ENCODE peak calls at places on chromosomes 1 and 21, in six cellular contexts. One of them, this sample, is unnamed. For H3K4me1, the result is how much of the 10 kb centered on the place peaks cover.

GRCh38 chr1:115138973-115139372 is 49.7 kb upstream of the TSPAN2 start:
- DNase-seq in body of pancreas: peak
- DNase-seq in ovary: peak
- DNase-seq in Karpas-422: peak
- DNase-seq in heart right ventricle: peak
- DNase-seq in endothelial cell of umbilical vein: peak
- DNase-seq in this sample: peak

GRCh38 chr1:28983509-28984310 is 69.3 kb downstream of the EPB41 start:
- DNase-seq in endothelial cell of umbilical vein: no peak
- DNase-seq in ovary: no peak
- DNase-seq in body of pancreas: peak
- DNase-seq in Karpas-422: no peak
- DNase-seq in heart right ventricle: peak
- DNase-seq in this sample: no peak

GRCh38 chr1:195908121-195908520 is 700.1 kb downstream of the KCNT2 start:
- DNase-seq in ovary: no peak
- DNase-seq in endothelial cell of umbilical vein: peak
- DNase-seq in body of pancreas: no peak
- DNase-seq in Karpas-422: no peak
- DNase-seq in heart right ventricle: no peak
- DNase-seq in this sample: no peak

GRCh38 chr1:228066891-228067654 is 15.4 kb upstream of the ARF1 start:
- DNase-seq in heart right ventricle: no peak
- DNase-seq in Karpas-422: no peak
- DNase-seq in ovary: no peak
- DNase-seq in body of pancreas: no peak
- DNase-seq in endothelial cell of umbilical vein: no peak
- DNase-seq in this sample: no peak

GRCh38 chr1:208201241-208201640 is 42.9 kb downstream of the PLXNA2 start:
- DNase-seq in heart right ventricle: peak
- DNase-seq in Karpas-422: no peak
- DNase-seq in endothelial cell of umbilical vein: peak
- DNase-seq in ovary: no peak
- DNase-seq in body of pancreas: peak
- DNase-seq in this sample: peak

GRCh38 chr21:29155118-29155932 is 24.9 kb downstream of the MAP3K7CL start:
- DNase-seq in endothelial cell of umbilical vein: peak
- DNase-seq in heart right ventricle: peak
- DNase-seq in ovary: peak
- DNase-seq in Karpas-422: no peak
- DNase-seq in body of pancreas: no peak
- DNase-seq in this sample: peak

GRCh38 chr1:58585591-58586151 is 8.6 kb upstream of the TACSTD2 start:
- DNase-seq in ovary: no peak
- DNase-seq in body of pancreas: no peak
- DNase-seq in Karpas-422: no peak
- DNase-seq in heart right ventricle: no peak
- DNase-seq in endothelial cell of umbilical vein: peak
- DNase-seq in this sample: no peak

GRCh38 chr1:20402585-20403422 is 83.2 kb downstream of the CAMK2N1 start:
- DNase-seq in body of pancreas: no peak
- DNase-seq in ovary: no peak
- DNase-seq in endothelial cell of umbilical vein: no peak
- DNase-seq in heart right ventricle: no peak
- DNase-seq in Karpas-422: no peak
- DNase-seq in this sample: no peak

GRCh38 chr1:30735124-30735523 is 11.7 kb upstream of the MATN1 start:
- DNase-seq in ovary: no peak
- DNase-seq in body of pancreas: no peak
- DNase-seq in heart right ventricle: no peak
- DNase-seq in Karpas-422: no peak
- DNase-seq in endothelial cell of umbilical vein: no peak
- DNase-seq in this sample: no peak

GRCh38 chr1:109719337-109719837 is 7.3 kb downstream of the GSTM5 start:
- DNase-seq in endothelial cell of umbilical vein: peak
- DNase-seq in ovary: no peak
- DNase-seq in heart right ventricle: no peak
- DNase-seq in Karpas-422: peak
- DNase-seq in body of pancreas: no peak
- DNase-seq in this sample: no peak

GRCh38 chr1:50570064-50570463 is 146.8 kb upstream of the DMRTA2 start:
- DNase-seq in ovary: no peak
- DNase-seq in endothelial cell of umbilical vein: no peak
- DNase-seq in Karpas-422: no peak
- DNase-seq in heart right ventricle: no peak
- DNase-seq in body of pancreas: no peak
- DNase-seq in this sample: no peak

GRCh38 chr1:246703581-246703980 is 20.6 kb upstream of the SCCPDH start:
- DNase-seq in ovary: no peak
- DNase-seq in body of pancreas: no peak
- DNase-seq in Karpas-422: peak
- DNase-seq in endothelial cell of umbilical vein: no peak
- DNase-seq in heart right ventricle: no peak
- DNase-seq in this sample: peak

GRCh38 chr1:172699111-172699510 is 40.2 kb downstream of the FASLG start:
- DNase-seq in body of pancreas: no peak
- DNase-seq in heart right ventricle: no peak
- DNase-seq in endothelial cell of umbilical vein: peak
- DNase-seq in ovary: no peak
- DNase-seq in Karpas-422: no peak
- DNase-seq in this sample: peak

GRCh38 chr21:31045841-31046240 is 7.6 kb upstream of the KRTAP19-8 start:
- DNase-seq in heart right ventricle: no peak
- DNase-seq in body of pancreas: no peak
- DNase-seq in endothelial cell of umbilical vein: no peak
- DNase-seq in Karpas-422: no peak
- DNase-seq in ovary: no peak
- DNase-seq in this sample: no peak

GRCh38 chr21:23955130-23955873 is 1652.0 kb downstream of the MRPL39 start:
- DNase-seq in Karpas-422: no peak
- DNase-seq in body of pancreas: no peak
- DNase-seq in ovary: no peak
- DNase-seq in heart right ventricle: no peak
- DNase-seq in endothelial cell of umbilical vein: no peak
- DNase-seq in this sample: no peak

GRCh38 chr1:203408485-203409229 is 57.7 kb upstream of the FMOD start:
- DNase-seq in body of pancreas: peak
- DNase-seq in Karpas-422: peak
- DNase-seq in ovary: peak
- DNase-seq in heart right ventricle: peak
- DNase-seq in endothelial cell of umbilical vein: peak
- DNase-seq in this sample: peak

GRCh38 chr1:93056214-93056613 is 22.9 kb upstream of the MTF2 start:
- DNase-seq in ovary: no peak
- DNase-seq in endothelial cell of umbilical vein: peak
- DNase-seq in Karpas-422: peak
- DNase-seq in body of pancreas: no peak
- DNase-seq in heart right ventricle: no peak
- DNase-seq in this sample: no peak

GRCh38 chr1:222127526-222128152 is 385.8 kb upstream of the DUSP10 start:
- DNase-seq in Karpas-422: no peak
- DNase-seq in endothelial cell of umbilical vein: no peak
- DNase-seq in heart right ventricle: no peak
- DNase-seq in body of pancreas: no peak
- DNase-seq in ovary: no peak
- DNase-seq in this sample: no peak

GRCh38 chr1:206828765-206829164 is 36.7 kb upstream of the IL20 start:
- DNase-seq in endothelial cell of umbilical vein: no peak
- DNase-seq in heart right ventricle: no peak
- DNase-seq in ovary: no peak
- DNase-seq in Karpas-422: no peak
- DNase-seq in body of pancreas: no peak
- DNase-seq in this sample: no peak
- H3K4me1 ChIP-seq in endothelial cell of umbilical vein: under half
- H3K4me1 ChIP-seq in heart right ventricle: under half
- H3K4me1 ChIP-seq in ovary: under half
- H3K4me1 ChIP-seq in Karpas-422: under half
- H3K4me1 ChIP-seq in body of pancreas: under half
- H3K4me1 ChIP-seq in this sample: under half

DNA sequence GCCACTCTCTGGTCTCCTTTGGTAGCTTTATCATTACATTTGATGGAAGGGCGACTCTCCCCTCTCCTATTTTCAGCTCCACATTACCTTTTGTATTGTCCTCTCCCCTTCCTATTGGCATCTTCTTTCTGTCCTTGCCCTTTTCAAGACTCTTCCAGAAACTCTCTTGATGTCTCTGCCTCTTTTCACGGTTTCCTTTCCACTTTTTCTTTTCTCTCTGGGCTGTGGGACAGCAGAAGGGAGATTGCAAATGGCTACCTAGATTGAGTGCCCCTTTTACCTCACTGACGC is 17.5 kb downstream of the IER5 start:
- DNase-seq in body of pancreas: no peak
- DNase-seq in endothelial cell of umbilical vein: no peak
- DNase-seq in ovary: no peak
- DNase-seq in heart right ventricle: no peak
- DNase-seq in Karpas-422: no peak
- DNase-seq in this sample: no peak
- H3K4me3 ChIP-seq in body of pancreas: no peak
- H3K4me3 ChIP-seq in endothelial cell of umbilical vein: no peak
- H3K4me3 ChIP-seq in ovary: no peak
- H3K4me3 ChIP-seq in heart right ventricle: peak
- H3K4me3 ChIP-seq in Karpas-422: peak
- H3K4me3 ChIP-seq in this sample: no peak

GRCh38 chr1:240794061-240794843 is 182.3 kb upstream of the GREM2 start:
- DNase-seq in Karpas-422: no peak
- DNase-seq in endothelial cell of umbilical vein: no peak
- DNase-seq in body of pancreas: no peak
- DNase-seq in ovary: no peak
- DNase-seq in heart right ventricle: no peak
- DNase-seq in this sample: no peak
- H3K27ac ChIP-seq in Karpas-422: no peak
- H3K27ac ChIP-seq in endothelial cell of umbilical vein: no peak
- H3K27ac ChIP-seq in body of pancreas: no peak
- H3K27ac ChIP-seq in ovary: no peak
- H3K27ac ChIP-seq in heart right ventricle: no peak
- H3K27ac ChIP-seq in this sample: no peak

DNA sequence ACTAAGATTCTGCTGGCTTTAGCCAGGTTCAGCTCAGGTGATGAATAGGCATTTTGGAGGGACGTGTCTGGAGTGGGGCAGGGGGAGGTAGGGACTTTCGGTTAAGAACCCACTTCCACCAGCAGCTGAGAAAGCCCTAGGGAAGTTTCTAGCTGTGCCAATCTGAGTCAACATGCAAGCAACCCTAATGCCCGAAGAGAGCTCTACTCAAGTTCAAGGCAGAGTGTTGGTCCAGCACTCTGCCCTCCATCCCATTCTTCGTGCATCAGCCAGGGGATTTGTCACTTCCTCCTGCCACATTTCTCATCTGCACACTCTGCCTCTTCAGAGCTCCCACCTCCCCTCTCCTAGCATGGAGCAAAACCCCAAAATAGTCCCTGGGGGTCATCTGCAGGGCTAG is 208.8 kb downstream of the HIVEP3 start:
- DNase-seq in heart right ventricle: no peak
- DNase-seq in body of pancreas: no peak
- DNase-seq in ovary: no peak
- DNase-seq in endothelial cell of umbilical vein: no peak
- DNase-seq in Karpas-422: no peak
- DNase-seq in this sample: no peak
- H3K4me1 ChIP-seq in heart right ventricle: under half
- H3K4me1 ChIP-seq in body of pancreas: under half
- H3K4me1 ChIP-seq in ovary: under half
- H3K4me1 ChIP-seq in endothelial cell of umbilical vein: under half
- H3K4me1 ChIP-seq in Karpas-422: under half
- H3K4me1 ChIP-seq in this sample: under half

DNA sequence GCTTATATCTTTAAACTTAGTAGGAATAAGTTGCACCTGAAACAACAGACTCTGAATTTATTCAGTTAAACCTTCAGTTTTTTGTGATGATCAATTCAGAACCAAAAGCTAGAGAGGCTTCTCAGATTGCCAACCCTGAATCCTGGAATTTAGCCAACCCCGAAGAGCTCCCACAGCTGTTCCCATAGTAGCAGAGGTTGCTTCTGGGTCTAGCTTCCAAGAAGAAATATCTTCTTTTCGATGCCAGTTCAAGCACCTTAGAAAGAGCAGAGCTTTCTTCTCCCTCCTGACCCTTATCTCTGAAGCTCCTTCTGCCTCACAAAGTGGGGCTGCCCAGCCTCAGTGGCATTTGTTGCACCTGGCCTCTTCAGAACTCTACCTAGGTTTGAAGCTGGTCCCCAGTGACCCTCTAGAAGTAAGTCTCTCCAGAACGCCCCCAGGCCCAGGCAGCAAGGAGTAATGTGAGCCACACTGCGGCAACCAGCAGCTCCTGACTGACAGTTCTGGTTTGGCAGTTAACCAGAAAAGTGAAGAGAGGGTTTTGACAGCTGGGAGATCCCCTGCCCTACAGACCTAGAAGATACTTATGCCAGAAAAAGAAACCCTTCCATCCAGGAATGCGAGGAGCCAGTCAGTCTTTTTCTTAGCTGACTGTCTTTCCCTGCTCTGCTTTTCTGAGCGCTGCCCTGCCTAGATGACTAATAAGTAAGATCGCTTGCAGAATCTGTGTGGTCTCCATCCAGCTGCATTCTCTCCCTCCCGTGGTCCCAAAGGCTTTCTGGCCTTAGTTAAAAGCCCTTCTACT is 165.9 kb downstream of the ADGRL4 start:
- DNase-seq in ovary: no peak
- DNase-seq in endothelial cell of umbilical vein: peak
- DNase-seq in heart right ventricle: peak
- DNase-seq in Karpas-422: no peak
- DNase-seq in body of pancreas: no peak
- DNase-seq in this sample: no peak
- H3K4me3 ChIP-seq in ovary: no peak
- H3K4me3 ChIP-seq in endothelial cell of umbilical vein: no peak
- H3K4me3 ChIP-seq in heart right ventricle: no peak
- H3K4me3 ChIP-seq in Karpas-422: no peak
- H3K4me3 ChIP-seq in body of pancreas: no peak
- H3K4me3 ChIP-seq in this sample: no peak

GRCh38 chr1:167671727-167672511 is 41.9 kb downstream of the RCSD1 start:
- DNase-seq in Karpas-422: peak
- DNase-seq in endothelial cell of umbilical vein: no peak
- DNase-seq in heart right ventricle: no peak
- DNase-seq in ovary: no peak
- DNase-seq in body of pancreas: no peak
- DNase-seq in this sample: no peak
- H3K27ac ChIP-seq in Karpas-422: peak
- H3K27ac ChIP-seq in endothelial cell of umbilical vein: no peak
- H3K27ac ChIP-seq in heart right ventricle: no peak
- H3K27ac ChIP-seq in ovary: no peak
- H3K27ac ChIP-seq in body of pancreas: no peak
- H3K27ac ChIP-seq in this sample: no peak

This sample was measured in small intestine.